ENCODE peak calls at places on chromosomes 16 and 17, in six cellular contexts. One of them, this sample, is unnamed.

GRCh38 chr16:79528281-79528680 is 72.3 kb downstream of the MAF start:
- DNase-seq in stimulated activated CD8-positive, alpha-beta memory T cell treated with anti-CD3 and anti-CD28 coated beads, Interleukin-7, amount 100 ng/mL, for 24 hours: no peak
- DNase-seq in GM13977: no peak
- DNase-seq in IMR-90: no peak
- DNase-seq in foreskin melanocyte: no peak
- DNase-seq in CD8-positive, alpha-beta memory T cell: no peak
- DNase-seq in this sample: no peak

GRCh38 chr17:44198721-44199552 is 747 bp downstream of the ATXN7L3 start:
- DNase-seq in GM13977: peak; percentile 95
- DNase-seq in stimulated activated CD8-positive, alpha-beta memory T cell treated with anti-CD3 and anti-CD28 coated beads, Interleukin-7, amount 100 ng/mL, for 24 hours: no peak
- DNase-seq in CD8-positive, alpha-beta memory T cell: peak; percentile 70
- DNase-seq in foreskin melanocyte: no peak
- DNase-seq in IMR-90: peak; percentile 28
- DNase-seq in this sample: peak; percentile 63

GRCh38 chr17:43118679-43119615 is 6.2 kb downstream of the BRCA1 start:
- DNase-seq in GM13977: no peak
- DNase-seq in stimulated activated CD8-positive, alpha-beta memory T cell treated with anti-CD3 and anti-CD28 coated beads, Interleukin-7, amount 100 ng/mL, for 24 hours: no peak
- DNase-seq in IMR-90: peak; percentile 17
- DNase-seq in foreskin melanocyte: peak; percentile 50
- DNase-seq in CD8-positive, alpha-beta memory T cell: no peak
- DNase-seq in this sample: no peak

GRCh38 chr16:82633964-82634600 is 7.3 kb downstream of the CDH13 start:
- DNase-seq in IMR-90: peak; percentile 46
- DNase-seq in GM13977: no peak
- DNase-seq in foreskin melanocyte: peak; percentile 42
- DNase-seq in stimulated activated CD8-positive, alpha-beta memory T cell treated with anti-CD3 and anti-CD28 coated beads, Interleukin-7, amount 100 ng/mL, for 24 hours: no peak
- DNase-seq in CD8-positive, alpha-beta memory T cell: no peak
- DNase-seq in this sample: no peak

GRCh38 chr17:17921192-17922082 is 50.8 kb downstream of the TOM1L2 start:
- DNase-seq in foreskin melanocyte: peak; percentile 100
- DNase-seq in IMR-90: peak; percentile 90
- DNase-seq in CD8-positive, alpha-beta memory T cell: no peak
- DNase-seq in stimulated activated CD8-positive, alpha-beta memory T cell treated with anti-CD3 and anti-CD28 coated beads, Interleukin-7, amount 100 ng/mL, for 24 hours: no peak
- DNase-seq in GM13977: no peak
- DNase-seq in this sample: no peak

GRCh38 chr16:85717393-85718152 is 28.8 kb upstream of the GINS2 start:
- DNase-seq in GM13977: peak; percentile 82
- DNase-seq in IMR-90: peak; percentile 47
- DNase-seq in foreskin melanocyte: peak; percentile 64
- DNase-seq in CD8-positive, alpha-beta memory T cell: peak; percentile 55
- DNase-seq in stimulated activated CD8-positive, alpha-beta memory T cell treated with anti-CD3 and anti-CD28 coated beads, Interleukin-7, amount 100 ng/mL, for 24 hours: peak; percentile 7
- DNase-seq in this sample: peak; percentile 30

GRCh38 chr16:64098451-64098850 is 1023.4 kb downstream of the CDH11 start:
- DNase-seq in CD8-positive, alpha-beta memory T cell: no peak
- DNase-seq in stimulated activated CD8-positive, alpha-beta memory T cell treated with anti-CD3 and anti-CD28 coated beads, Interleukin-7, amount 100 ng/mL, for 24 hours: no peak
- DNase-seq in IMR-90: no peak
- DNase-seq in GM13977: no peak
- DNase-seq in foreskin melanocyte: no peak
- DNase-seq in this sample: no peak

GRCh38 chr17:76826290-76827138 is 41.7 kb upstream of the MGAT5B start:
- DNase-seq in foreskin melanocyte: no peak
- DNase-seq in stimulated activated CD8-positive, alpha-beta memory T cell treated with anti-CD3 and anti-CD28 coated beads, Interleukin-7, amount 100 ng/mL, for 24 hours: no peak
- DNase-seq in CD8-positive, alpha-beta memory T cell: no peak
- DNase-seq in IMR-90: no peak
- DNase-seq in GM13977: no peak
- DNase-seq in this sample: no peak

GRCh38 chr17:75693500-75694481 is 26.7 kb downstream of the SAP30BP start:
- DNase-seq in IMR-90: peak; percentile 56
- DNase-seq in stimulated activated CD8-positive, alpha-beta memory T cell treated with anti-CD3 and anti-CD28 coated beads, Interleukin-7, amount 100 ng/mL, for 24 hours: no peak
- DNase-seq in GM13977: no peak
- DNase-seq in foreskin melanocyte: peak; percentile 99
- DNase-seq in CD8-positive, alpha-beta memory T cell: no peak
- DNase-seq in this sample: no peak

GRCh38 chr17:43834106-43834505 is 1.2 kb upstream of the MPP3 start:
- DNase-seq in CD8-positive, alpha-beta memory T cell: no peak
- DNase-seq in GM13977: no peak
- DNase-seq in stimulated activated CD8-positive, alpha-beta memory T cell treated with anti-CD3 and anti-CD28 coated beads, Interleukin-7, amount 100 ng/mL, for 24 hours: no peak
- DNase-seq in IMR-90: peak; percentile 25
- DNase-seq in foreskin melanocyte: no peak
- DNase-seq in this sample: no peak

GRCh38 chr17:76989519-76989918 is 121.3 kb downstream of the MGAT5B start:
- DNase-seq in stimulated activated CD8-positive, alpha-beta memory T cell treated with anti-CD3 and anti-CD28 coated beads, Interleukin-7, amount 100 ng/mL, for 24 hours: no peak
- DNase-seq in IMR-90: no peak
- DNase-seq in CD8-positive, alpha-beta memory T cell: no peak
- DNase-seq in foreskin melanocyte: no peak
- DNase-seq in GM13977: no peak
- DNase-seq in this sample: no peak

GRCh38 chr17:38667099-38667786 is 7.5 kb downstream of the EPOP start:
- DNase-seq in GM13977: peak; percentile 82
- DNase-seq in foreskin melanocyte: peak; percentile 55
- DNase-seq in CD8-positive, alpha-beta memory T cell: peak; percentile 44
- DNase-seq in stimulated activated CD8-positive, alpha-beta memory T cell treated with anti-CD3 and anti-CD28 coated beads, Interleukin-7, amount 100 ng/mL, for 24 hours: no peak
- DNase-seq in IMR-90: peak; percentile 70
- DNase-seq in this sample: peak; percentile 54

GRCh38 chr16:9053006-9053601 is 38.3 kb upstream of the HAPSTR1 start:
- DNase-seq in CD8-positive, alpha-beta memory T cell: no peak
- DNase-seq in foreskin melanocyte: peak; percentile 56
- DNase-seq in IMR-90: peak; percentile 75
- DNase-seq in GM13977: no peak
- DNase-seq in stimulated activated CD8-positive, alpha-beta memory T cell treated with anti-CD3 and anti-CD28 coated beads, Interleukin-7, amount 100 ng/mL, for 24 hours: no peak
- DNase-seq in this sample: no peak

GRCh38 chr16:48531011-48531962 is 78.7 kb downstream of the N4BP1 start:
- DNase-seq in IMR-90: no peak
- DNase-seq in foreskin melanocyte: no peak
- DNase-seq in GM13977: no peak
- DNase-seq in stimulated activated CD8-positive, alpha-beta memory T cell treated with anti-CD3 and anti-CD28 coated beads, Interleukin-7, amount 100 ng/mL, for 24 hours: no peak
- DNase-seq in CD8-positive, alpha-beta memory T cell: no peak
- DNase-seq in this sample: no peak

GRCh38 chr16:17414421-17414820 is 56.3 kb downstream of the XYLT1 start:
- DNase-seq in GM13977: peak; percentile 24
- DNase-seq in IMR-90: no peak
- DNase-seq in foreskin melanocyte: no peak
- DNase-seq in CD8-positive, alpha-beta memory T cell: no peak
- DNase-seq in stimulated activated CD8-positive, alpha-beta memory T cell treated with anti-CD3 and anti-CD28 coated beads, Interleukin-7, amount 100 ng/mL, for 24 hours: no peak
- DNase-seq in this sample: no peak

GRCh38 chr16:50213939-50214519 is 52.3 kb upstream of the ADCY7 start:
- DNase-seq in GM13977: peak; percentile 45
- DNase-seq in CD8-positive, alpha-beta memory T cell: peak; percentile 55
- DNase-seq in foreskin melanocyte: peak; percentile 52
- DNase-seq in IMR-90: peak; percentile 62
- DNase-seq in stimulated activated CD8-positive, alpha-beta memory T cell treated with anti-CD3 and anti-CD28 coated beads, Interleukin-7, amount 100 ng/mL, for 24 hours: no peak
- DNase-seq in this sample: peak; percentile 79

GRCh38 chr16:22664132-22664531 is 149.8 kb upstream of the HS3ST2 start:
- DNase-seq in stimulated activated CD8-positive, alpha-beta memory T cell treated with anti-CD3 and anti-CD28 coated beads, Interleukin-7, amount 100 ng/mL, for 24 hours: no peak
- DNase-seq in CD8-positive, alpha-beta memory T cell: no peak
- DNase-seq in GM13977: no peak
- DNase-seq in IMR-90: no peak
- DNase-seq in foreskin melanocyte: no peak
- DNase-seq in this sample: no peak

GRCh38 chr17:79255046-79255445 is 180.4 kb downstream of the ENGASE start:
- DNase-seq in foreskin melanocyte: no peak
- DNase-seq in GM13977: no peak
- DNase-seq in CD8-positive, alpha-beta memory T cell: no peak
- DNase-seq in stimulated activated CD8-positive, alpha-beta memory T cell treated with anti-CD3 and anti-CD28 coated beads, Interleukin-7, amount 100 ng/mL, for 24 hours: no peak
- DNase-seq in IMR-90: no peak
- DNase-seq in this sample: no peak

GRCh38 chr16:53768593-53768992 is 64.6 kb downstream of the FTO start:
- DNase-seq in foreskin melanocyte: peak; percentile 83
- DNase-seq in stimulated activated CD8-positive, alpha-beta memory T cell treated with anti-CD3 and anti-CD28 coated beads, Interleukin-7, amount 100 ng/mL, for 24 hours: no peak
- DNase-seq in GM13977: no peak
- DNase-seq in IMR-90: peak; percentile 87
- DNase-seq in CD8-positive, alpha-beta memory T cell: no peak
- DNase-seq in this sample: no peak

This sample was measured in naive thymus-derived CD8-positive, alpha-beta T cell.